ENCODE peak calls at places on chromosomes 13 and 19, in four cellular contexts. One of them, this sample, is unnamed.
A peak's percentile ranks its signal among the peaks of the same experiment; 100 is the strongest.

GRCh38 chr19:48469056-48469881 is at the start of gene CYTH2:
- DNase-seq in RWPE1: peak; percentile 96
- DNase-seq in gastrocnemius medialis: peak; percentile 100
- DNase-seq in WTC11: peak; percentile 100
- DNase-seq in this sample: peak; percentile 98

GRCh38 chr13:23828866-23829265 is 60.3 kb downstream of the MIPEP start:
- DNase-seq in RWPE1: no peak
- DNase-seq in gastrocnemius medialis: no peak
- DNase-seq in WTC11: no peak
- DNase-seq in this sample: no peak

GRCh38 chr19:19661675-19662251 is 1.7 kb downstream of the ATP13A1 start:
- DNase-seq in RWPE1: no peak
- DNase-seq in gastrocnemius medialis: no peak
- DNase-seq in WTC11: no peak
- DNase-seq in this sample: no peak

GRCh38 chr19:376111-376470 is 31.5 kb upstream of the MIER2 start:
- DNase-seq in RWPE1: no peak
- DNase-seq in gastrocnemius medialis: no peak
- DNase-seq in WTC11: no peak
- DNase-seq in this sample: no peak

GRCh38 chr13:100458673-100459072 is 129.9 kb downstream of the GGACT start:
- DNase-seq in RWPE1: no peak
- DNase-seq in gastrocnemius medialis: no peak
- DNase-seq in WTC11: no peak
- DNase-seq in this sample: no peak

GRCh38 chr19:12872255-12872654 is 9.0 kb downstream of the DNASE2 start:
- DNase-seq in RWPE1: no peak
- DNase-seq in gastrocnemius medialis: no peak
- DNase-seq in WTC11: no peak
- DNase-seq in this sample: no peak

GRCh38 chr19:5234412-5234811 is 106.2 kb downstream of the PTPRS start:
- DNase-seq in RWPE1: no peak
- DNase-seq in gastrocnemius medialis: no peak
- DNase-seq in WTC11: no peak
- DNase-seq in this sample: no peak

GRCh38 chr13:46490129-46490528 is 62.8 kb upstream of the LRCH1 start:
- DNase-seq in RWPE1: no peak
- DNase-seq in gastrocnemius medialis: no peak
- DNase-seq in WTC11: no peak
- DNase-seq in this sample: no peak

GRCh38 chr13:97259787-97260641 is 37.9 kb downstream of the MBNL2 start:
- DNase-seq in RWPE1: peak; percentile 46
- DNase-seq in gastrocnemius medialis: peak; percentile 23
- DNase-seq in WTC11: no peak
- DNase-seq in this sample: peak; percentile 19

This sample was measured in nephron progenitor cell.